ENCODE peak calls at places on chromosomes 2 and 18, in four cellular contexts. T is K562, H is HepG2, W is HEK293T. E is an unnamed sample.

GRCh38 chr2:130869441-130870160 is 32.9 kb downstream of the ARHGEF4 start:
- DNase-seq in T (no peak), H (no peak), W (no peak), E (no peak)

GRCh38 chr2:113219525-113219888 is 45.7 kb downstream of the PSD4 start:
- DNase-seq in W (no peak), T (no peak), H (peak), E (no peak)

GRCh38 chr2:63023444-63023843 is 27.2 kb upstream of the OTX1 start:
- DNase-seq in H (peak), T (peak), W (peak), E (peak)

GRCh38 chr2:144747571-144747970 is 227.7 kb upstream of the ZEB2 start:
- DNase-seq in W (no peak), T (peak), H (no peak), E (no peak)

GRCh38 chr18:67131498-67131897 is 385.0 kb downstream of the DSEL start:
- DNase-seq in H (no peak), W (no peak), T (no peak), E (no peak)

GRCh38 chr2:240143801-240144648 is 3.6 kb upstream of the OTOS start:
- DNase-seq in T (peak), W (peak), H (peak), E (no peak)

GRCh38 chr2:74457549-74458131 is 598 bp upstream of the WBP1 start:
- DNase-seq in W (peak), H (peak), T (no peak), E (no peak)

GRCh38 chr2:216651370-216651881 is 18.2 kb downstream of the IGFBP2 start:
- DNase-seq in H (no peak), W (no peak), T (no peak), E (no peak)

GRCh38 chr2:227661827-227662226 is 4.8 kb upstream of the SCYGR5 start:
- DNase-seq in T (no peak), H (no peak), W (no peak), E (no peak)

GRCh38 chr2:45269149-45269793 is 260.0 kb upstream of the SIX2 start:
- DNase-seq in W (no peak), H (no peak), T (no peak), E (no peak)

GRCh38 chr2:135948141-135948540 is 37.3 kb downstream of the DARS1 start:
- DNase-seq in H (no peak), W (no peak), T (no peak), E (no peak)

GRCh38 chr2:176162911-176163654 is 6.0 kb downstream of the HOXD3 start:
- DNase-seq in H (no peak), T (no peak), W (no peak), E (no peak)

GRCh38 chr18:79508565-79509535 is 113.1 kb downstream of the NFATC1 start:
- DNase-seq in T (no peak), W (no peak), H (no peak), E (no peak)

GRCh38 chr18:42330296-42330695 is 375.3 kb downstream of the PIK3C3 start:
- DNase-seq in W (no peak), T (no peak), H (no peak), E (no peak)

GRCh38 chr2:120344991-120345975 is 653 bp upstream of the INHBB start:
- DNase-seq in T (no peak), H (no peak), W (peak), E (no peak)

GRCh38 chr2:62527478-62528210 is 21.6 kb upstream of the TMEM17 start:
- DNase-seq in H (peak), T (no peak), W (no peak), E (no peak)

GRCh38 chr2:156147594-156148330 is 184.8 kb downstream of the NR4A2 start:
- DNase-seq in T (no peak), W (no peak), H (no peak), E (no peak)

GRCh38 chr2:208010501-208010900 is 14.8 kb downstream of the PLEKHM3 start:
- DNase-seq in H (no peak), W (no peak), T (no peak), E (no peak)

GRCh38 chr18:50356036-50356945 is 18.6 kb upstream of the SKA1 start:
- DNase-seq in T (no peak), W (no peak), H (peak), E (peak)

GRCh38 chr2:41038408-41038807 is 586.5 kb upstream of the SLC8A1 start:
- DNase-seq in H (no peak), T (no peak), W (no peak), E (no peak)

GRCh38 chr2:234081970-234082822 is 31.7 kb downstream of the SPP2 start:
- DNase-seq in T (no peak), H (peak), W (no peak), E (no peak)

GRCh38 chr2:13597176-13597575 is 880.4 kb downstream of the TRIB2 start:
- DNase-seq in W (no peak), H (no peak), T (no peak), E (no peak)

DNA sequence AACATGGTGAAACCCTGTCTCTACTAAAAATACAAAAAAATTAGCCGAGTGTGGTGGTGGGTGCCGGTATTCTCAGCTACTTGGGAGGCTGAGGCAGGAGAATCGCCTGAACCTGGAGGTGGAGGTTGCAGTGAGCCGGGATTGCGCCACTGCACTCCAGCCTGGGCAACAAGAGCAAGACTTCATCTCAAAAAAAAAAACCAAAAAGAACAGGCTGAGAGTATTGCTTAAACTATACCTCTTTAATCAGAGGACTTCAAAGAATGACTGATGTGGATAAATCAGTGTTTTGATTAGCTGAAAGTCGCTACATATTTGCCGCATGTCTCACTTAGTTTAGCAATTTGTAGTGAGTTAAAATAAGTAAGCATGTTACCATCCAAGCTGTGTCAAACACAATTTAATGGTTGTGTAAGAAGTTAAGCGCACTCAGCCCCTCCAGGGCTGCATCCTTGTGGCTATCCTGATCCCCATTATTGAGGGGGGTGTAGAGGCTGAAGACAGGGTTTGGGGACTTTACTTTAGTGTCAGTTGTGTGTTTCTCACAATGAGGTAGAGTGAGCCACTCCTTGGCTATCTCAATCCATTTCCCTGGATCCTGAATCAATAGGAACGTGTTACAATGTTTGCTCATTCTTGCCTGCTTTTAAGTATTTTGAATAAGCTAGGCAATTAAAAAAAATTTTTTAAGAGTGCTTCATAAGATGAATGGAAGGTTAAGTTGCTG is 11.0 kb upstream of the FARP2 start:
- DNase-seq in T (no peak), W (no peak), H (no peak), E (no peak)
- TF ChIP-seq TARDBP in T (no peak), W (no peak), H (no peak), E (no peak)

GRCh38 chr2:195489101-195489500 is 167.9 kb upstream of the SLC39A10 start:
- DNase-seq in H (no peak), W (no peak), T (no peak), E (no peak)

GRCh38 chr2:195488567-195488966 is 168.5 kb upstream of the SLC39A10 start:
- DNase-seq in H (no peak), W (no peak), T (no peak), E (no peak)

GRCh38 chr2:195486520-195486919 is 170.5 kb upstream of the SLC39A10 start:
- DNase-seq in T (no peak), W (no peak), H (no peak), E (no peak)

GRCh38 chr2:195490304-195490703 is 166.7 kb upstream of the SLC39A10 start:
- DNase-seq in H (no peak), W (no peak), T (no peak), E (no peak)

GRCh38 chr2:195486987-195487644 is 169.9 kb upstream of the SLC39A10 start:
- DNase-seq in T (peak), W (no peak), H (no peak), E (no peak)
- TF ChIP-seq TARDBP in T (no peak), W (no peak), H (no peak), E (no peak)

DNA sequence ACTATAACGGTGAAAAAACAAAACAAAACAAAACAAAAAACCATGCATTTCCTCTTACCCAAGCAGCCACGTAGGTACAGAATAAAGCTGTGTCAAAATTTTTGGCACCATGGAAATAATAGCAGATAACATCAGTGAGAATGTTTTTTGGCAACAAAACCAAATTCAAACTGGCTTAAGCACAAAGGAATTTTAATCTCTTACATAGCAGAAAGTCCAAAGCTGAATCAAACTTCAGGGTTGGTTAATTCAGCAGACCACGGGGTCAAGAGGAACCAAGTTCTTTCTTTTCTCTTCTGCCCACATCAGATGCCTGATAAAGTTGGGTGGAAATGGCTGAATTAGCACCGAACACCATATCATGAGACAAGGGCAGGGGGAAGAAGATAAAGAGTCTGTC is 129.5 kb downstream of the PAX3 start:
- DNase-seq in H (no peak), T (no peak), W (no peak), E (no peak)
- TF ChIP-seq TARDBP in H (no peak), T (no peak), W (no peak), E (no peak)

GRCh38 chr2:134408386-134408785 is 154.5 kb downstream of the MGAT5 start:
- DNase-seq in T (no peak), W (no peak), H (no peak), E (no peak)
- TF ChIP-seq TARDBP in T (no peak), W (no peak), H (no peak), E (no peak)

GRCh38 chr2:222410534-222410933 is 13.8 kb upstream of the SGPP2 start:
- DNase-seq in W (no peak), H (no peak), T (no peak), E (no peak)
- TF ChIP-seq TARDBP in W (no peak), H (no peak), T (no peak), E (no peak)

DNA sequence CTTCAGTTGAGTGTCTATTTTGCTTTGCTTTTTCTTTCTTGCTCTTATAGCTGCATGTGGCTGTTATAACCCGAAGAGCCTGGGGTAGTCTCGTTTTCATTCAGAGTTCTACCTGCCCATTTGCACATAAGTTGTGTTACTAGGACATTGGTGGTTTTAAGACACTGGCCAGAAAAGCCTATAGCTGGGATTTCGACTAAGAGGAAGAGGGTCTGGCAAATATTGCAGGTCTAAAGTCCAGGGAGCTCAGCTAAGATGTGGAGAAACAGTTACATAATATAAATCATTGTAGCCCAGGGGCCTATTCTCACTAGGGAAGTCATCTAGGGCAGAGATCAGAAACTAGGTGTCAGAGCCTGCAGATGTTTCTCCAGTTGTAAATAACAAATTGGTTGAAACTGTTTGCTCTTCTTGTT is 120.8 kb downstream of the BABAM2 start:
- DNase-seq in W (no peak), H (peak), T (no peak), E (no peak)
- TF ChIP-seq TARDBP in W (no peak), H (peak), T (no peak), E (no peak)